ENCODE peak calls at places on chromosomes 4 and X, in four cellular contexts. T, F, H and X are unnamed samples.

GRCh38 chrX:37844622-37845021 is 2.7 kb downstream of the DYNLT3 start:
- DNase-seq in T (no peak), F (no peak), H (no peak), X (no peak)

GRCh38 chr4:75653845-75654503 is 19.2 kb downstream of the G3BP2 start:
- DNase-seq in T (no peak), F (peak), H (no peak), X (no peak)

GRCh38 chr4:5894266-5894665 is 1.4 kb upstream of the CRMP1 start:
- DNase-seq in T (no peak), F (no peak), H (no peak), X (no peak)

GRCh38 chr4:143473334-143474126 is 40.0 kb upstream of the SMARCA5 start:
- DNase-seq in T (no peak), F (no peak), H (no peak), X (no peak)

GRCh38 chrX:48835524-48836329 is at the start of gene PCSK1N:
- DNase-seq in T (no peak), F (peak), H (no peak), X (no peak)

GRCh38 chrX:102968216-102968615 is 31.1 kb downstream of the RAB40AL start:
- DNase-seq in T (no peak), F (no peak), H (no peak), X (no peak)

GRCh38 chr4:109589605-109590004 is 29.6 kb downstream of the MCUB start:
- DNase-seq in T (no peak), F (no peak), H (no peak), X (no peak)

GRCh38 chr4:153246446-153247115 is 42.3 kb downstream of the TRIM2 start:
- DNase-seq in T (no peak), F (no peak), H (no peak), X (no peak)

GRCh38 chrX:130688360-130688759 is 214.6 kb downstream of the ENOX2 start:
- DNase-seq in T (no peak), F (no peak), H (no peak), X (no peak)

GRCh38 chr4:119110121-119110520 is 25.5 kb upstream of the MYOZ2 start:
- DNase-seq in T (no peak), F (no peak), H (no peak), X (no peak)

GRCh38 chrX:45710081-45710801 is 509.6 kb upstream of the DIPK2B start:
- DNase-seq in T (peak), F (peak), H (no peak), X (no peak)

GRCh38 chr4:23866450-23866849 is 23.4 kb downstream of the PPARGC1A start:
- DNase-seq in T (no peak), F (no peak), H (no peak), X (no peak)

GRCh38 chrX:112734250-112734649 is 54.5 kb upstream of the LHFPL1 start:
- DNase-seq in T (no peak), F (no peak), H (peak), X (no peak)

GRCh38 chrX:123924181-123924580 is 37.3 kb upstream of the STAG2 start:
- DNase-seq in T (peak), F (no peak), H (no peak), X (no peak)

GRCh38 chrX:129318375-129318774 is 204.9 kb downstream of the SMARCA1 start:
- DNase-seq in T (no peak), F (no peak), H (no peak), X (no peak)

GRCh38 chr4:76781698-76782595 is 116.0 kb downstream of the SOWAHB start:
- DNase-seq in T (no peak), F (peak), H (no peak), X (no peak)

GRCh38 chrX:56764153-56764974 is 35.3 kb downstream of the NBDY start:
- DNase-seq in T (peak), F (peak), H (peak), X (no peak)

GRCh38 chr4:2412534-2412884 is 5.9 kb downstream of the ZFYVE28 start:
- DNase-seq in T (peak), F (no peak), H (no peak), X (no peak)
- H3K27ac ChIP-seq in T (peak), F (peak), H (no peak), X (peak)

GRCh38 chr4:14169460-14169859 is 541.9 kb upstream of the BOD1L1 start:
- DNase-seq in T (peak), F (peak), H (no peak), X (no peak)
- H3K27ac ChIP-seq in T (peak), F (no peak), H (no peak), X (no peak)

DNA sequence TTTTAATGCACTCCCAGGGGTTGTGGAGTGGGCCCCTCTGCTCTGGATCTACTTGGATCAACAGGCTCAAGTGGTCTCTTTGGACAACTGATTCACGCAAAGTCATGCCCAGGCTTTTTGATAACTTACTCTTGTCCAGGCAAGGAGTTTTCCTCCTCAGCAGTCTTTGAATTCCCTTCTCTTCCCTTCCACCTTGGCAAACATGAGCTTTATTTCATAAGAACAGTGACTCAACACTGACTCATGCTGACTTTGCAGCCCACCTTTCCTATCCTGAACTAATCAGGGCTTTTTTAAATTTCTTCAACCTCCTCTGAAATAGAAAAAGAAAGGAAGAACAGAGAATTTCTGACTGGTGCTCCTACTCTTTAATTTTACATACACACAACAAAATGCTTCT is 132.1 kb upstream of the LDB2 start:
- DNase-seq in T (no peak), F (peak), H (no peak), X (no peak)
- H3K27ac ChIP-seq in T (no peak), F (peak), H (no peak), X (peak)

GRCh38 chrX:75522565-75523411 is at the start of gene ZDHHC15:
- DNase-seq in T (no peak), F (no peak), H (peak), X (peak)
- H3K27ac ChIP-seq in T (no peak), F (no peak), H (peak), X (peak)

DNA sequence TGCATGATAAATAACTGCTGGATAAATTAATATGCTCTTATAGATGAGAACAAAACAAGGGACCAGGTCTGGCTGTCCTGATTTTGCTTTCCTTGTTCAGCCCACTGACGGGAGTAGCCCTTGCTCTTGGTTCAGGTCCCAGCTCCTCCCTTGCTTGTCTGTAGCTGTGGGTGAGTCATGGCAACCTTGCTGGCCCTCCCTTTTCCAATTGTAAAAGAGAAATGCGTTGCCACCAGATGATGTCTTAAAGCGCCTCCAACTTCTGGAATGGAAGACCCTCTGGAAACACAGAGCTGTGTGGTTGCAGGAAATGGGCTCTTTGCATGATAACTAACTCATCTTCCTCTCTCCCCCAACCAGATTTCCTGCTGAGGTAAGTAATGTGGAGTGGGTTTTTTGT is 171.4 kb downstream of the AASDH start:
- DNase-seq in T (no peak), F (peak), H (no peak), X (no peak)
- H3K27ac ChIP-seq in T (no peak), F (no peak), H (no peak), X (no peak)

GRCh38 chr4:25862411-25863346 is at the start of gene SEL1L3:
- DNase-seq in T (no peak), F (no peak), H (no peak), X (no peak)

GRCh38 chr4:25863906-25864418 is 1.2 kb upstream of the SEL1L3 start:
- DNase-seq in T (no peak), F (no peak), H (no peak), X (no peak)

GRCh38 chr4:25863347-25863784 is 578 bp upstream of the SEL1L3 start:
- DNase-seq in T (no peak), F (no peak), H (no peak), X (no peak)

GRCh38 chr4:25867781-25868180 is 5.0 kb upstream of the SEL1L3 start:
- DNase-seq in T (no peak), F (no peak), H (no peak), X (no peak)

GRCh38 chr4:25865586-25865985 is 2.8 kb upstream of the SEL1L3 start:
- DNase-seq in T (peak), F (peak), H (no peak), X (no peak)
- H3K27ac ChIP-seq in T (peak), F (no peak), H (no peak), X (no peak)

GRCh38 chr4:74098628-74098995 is 383 bp downstream of the CXCL2 start:
- DNase-seq in T (no peak), F (no peak), H (no peak), X (no peak)
- H3K27ac ChIP-seq in T (no peak), F (peak), H (peak), X (no peak)

DNA sequence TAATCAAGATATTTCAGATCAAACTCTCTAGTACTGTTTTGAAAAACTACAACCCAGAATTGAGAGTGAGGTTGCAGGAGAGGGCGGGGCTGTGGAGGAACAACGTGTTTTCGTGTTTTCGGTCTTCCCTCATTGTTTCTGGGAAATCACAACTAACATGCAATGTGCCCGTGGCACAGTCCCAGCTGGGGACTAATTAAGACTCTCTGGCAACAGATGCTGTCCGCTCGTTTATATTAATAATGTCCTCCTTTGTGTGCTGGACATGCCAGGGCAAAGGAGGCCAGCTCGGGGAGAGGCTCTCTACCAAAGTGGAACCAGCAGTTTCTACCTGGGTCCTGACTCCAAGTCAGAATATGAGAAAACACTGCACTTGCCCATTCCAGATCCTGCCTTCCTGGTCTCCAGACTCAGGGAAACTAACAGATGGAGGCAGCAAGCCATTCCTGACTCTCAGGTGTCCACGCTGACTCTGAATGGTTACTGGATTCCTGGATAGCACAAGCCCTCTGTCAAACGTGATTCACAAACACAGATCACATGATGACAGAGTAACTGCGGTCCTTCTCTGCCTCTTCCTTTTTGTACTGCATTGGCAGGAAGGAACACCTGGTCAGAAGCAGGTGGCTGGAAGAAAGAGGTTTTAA is 65.1 kb downstream of the COQ2 start:
- DNase-seq in T (no peak), F (peak), H (peak), X (no peak)
- H3K27ac ChIP-seq in T (no peak), F (no peak), H (no peak), X (no peak)

DNA sequence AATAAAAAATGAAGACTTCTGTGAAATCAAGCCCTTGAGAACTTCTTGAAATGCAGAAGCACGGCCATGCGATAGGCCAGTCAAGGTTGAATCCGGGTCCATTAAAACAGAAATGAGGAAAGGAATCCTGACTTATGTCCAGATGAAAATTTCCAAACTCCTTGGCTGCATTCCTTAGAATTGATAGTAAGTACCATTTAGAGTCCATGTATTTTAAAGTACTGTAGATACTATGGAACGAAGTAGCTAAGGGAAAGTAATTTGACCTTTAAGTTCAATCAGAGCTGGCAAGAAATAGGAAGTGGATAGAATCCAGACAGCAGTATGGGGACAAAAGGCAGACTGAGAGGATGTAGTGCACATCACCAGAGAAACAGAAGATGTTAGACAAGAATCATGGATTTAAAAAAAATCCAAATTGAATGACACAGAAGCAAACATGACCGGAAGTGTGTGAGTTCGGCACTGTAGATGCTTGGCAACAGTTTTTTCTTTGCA is 63.9 kb upstream of the PDLIM3 start:
- DNase-seq in T (no peak), F (no peak), H (no peak), X (no peak)
- H3K27ac ChIP-seq in T (no peak), F (no peak), H (peak), X (no peak)

DNA sequence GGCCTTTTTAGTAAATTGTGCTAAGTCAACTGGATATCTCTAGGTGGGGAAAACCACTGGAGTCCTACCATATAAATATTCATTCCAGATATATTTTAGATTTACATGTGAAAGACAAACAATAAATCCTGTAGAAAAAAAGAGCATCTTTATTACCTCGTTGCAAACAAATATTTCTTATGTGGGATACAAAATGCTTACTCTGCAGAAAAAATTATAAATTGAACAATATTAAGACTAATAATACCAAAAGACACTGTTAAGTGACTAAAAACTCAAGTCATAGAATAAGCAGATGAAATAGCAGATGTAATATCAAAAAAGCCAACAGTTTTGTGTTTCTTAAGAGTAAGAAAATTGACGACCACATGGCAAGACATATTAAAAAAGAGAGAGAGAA is 43.8 kb downstream of the SULT1B1 start:
- DNase-seq in T (no peak), F (no peak), H (no peak), X (no peak)
- H3K27ac ChIP-seq in T (no peak), F (no peak), H (no peak), X (no peak)